ENCODE peak calls at places on chromosomes 6 and 20, in six cellular contexts. R, Q, K, D, V and M are unnamed samples.
A peak's percentile ranks its signal among the peaks of the same experiment; 100 is the strongest.

GRCh38 chr20:53547664-53548239 is 45.9 kb downstream of the ZNF217 start:
- DNase-seq in D (peak; percentile 74), V (peak; percentile 12), Q (peak; percentile 39), R (peak; percentile 58), K (no peak), M (peak; percentile 68)

GRCh38 chr20:35849726-35850125 is 77.9 kb downstream of the PHF20 start:
- DNase-seq in V (no peak), K (no peak), D (no peak), Q (no peak), R (no peak), M (no peak)

GRCh38 chr6:47697925-47698324 is 455 bp upstream of the ADGRF4 start:
- DNase-seq in V (no peak), D (no peak), K (no peak), Q (no peak), R (no peak), M (no peak)

GRCh38 chr6:125002090-125002741 is 40.0 kb downstream of the RNF217 start:
- DNase-seq in Q (no peak), D (peak; percentile 70), K (no peak), R (peak; percentile 28), V (no peak), M (no peak)

GRCh38 chr20:8557711-8558110 is 425.6 kb downstream of the PLCB1 start:
- DNase-seq in R (no peak), D (peak; percentile 59), K (no peak), Q (no peak), V (no peak), M (peak; percentile 42)

GRCh38 chr20:20668639-20669038 is 43.8 kb downstream of the RALGAPA2 start:
- DNase-seq in Q (no peak), R (no peak), V (no peak), K (no peak), D (no peak), M (no peak)

GRCh38 chr20:59987135-59987534 is 28.9 kb downstream of the CDH26 start:
- DNase-seq in D (no peak), R (no peak), V (no peak), K (no peak), Q (no peak), M (no peak)

GRCh38 chr6:16345449-16346330 is 107.3 kb downstream of the GMPR start:
- DNase-seq in Q (no peak), K (no peak), V (peak; percentile 29), R (no peak), D (peak; percentile 96), M (peak; percentile 93)

GRCh38 chr20:57439432-57439831 is 48.2 kb downstream of the RBM38 start:
- DNase-seq in R (no peak), D (no peak), Q (no peak), V (peak; percentile 95), K (peak; percentile 97), M (no peak)

GRCh38 chr6:138004423-138005287 is 102.6 kb downstream of the PERP start:
- DNase-seq in V (no peak), Q (no peak), D (peak; percentile 23), K (no peak), R (peak; percentile 30), M (peak; percentile 14)

GRCh38 chr6:53568776-53569616 is 24.1 kb upstream of the GCLC start:
- DNase-seq in R (no peak), Q (no peak), K (no peak), D (peak; percentile 22), V (no peak), M (no peak)

GRCh38 chr6:168451805-168452204 is 10.8 kb downstream of the SMOC2 start:
- DNase-seq in D (no peak), K (no peak), V (no peak), Q (peak; percentile 44), R (no peak), M (no peak)

GRCh38 chr6:32819729-32820128 is 2.9 kb upstream of the HLA-DOB start:
- DNase-seq in V (peak; percentile 56), R (no peak), D (peak; percentile 83), K (no peak), Q (no peak), M (peak; percentile 84)

GRCh38 chr6:138113588-138114210 is 6.5 kb upstream of the PERP start:
- DNase-seq in K (no peak), R (no peak), Q (no peak), D (no peak), V (no peak), M (no peak)

GRCh38 chr6:5086294-5086890 is 1.3 kb downstream of the PPP1R3G start:
- DNase-seq in V (no peak), K (no peak), Q (peak; percentile 55), R (peak; percentile 17), D (no peak), M (no peak)

GRCh38 chr6:122576888-122577287 is 33.3 kb upstream of the PKIB start:
- DNase-seq in Q (no peak), D (no peak), R (no peak), V (no peak), K (no peak), M (no peak)

GRCh38 chr6:129612440-129612839 is 97.5 kb downstream of the ARHGAP18 start:
- DNase-seq in Q (no peak), R (no peak), K (no peak), V (no peak), D (no peak), M (no peak)

GRCh38 chr20:32823078-32823477 is 3.3 kb downstream of the MAPRE1 start:
- DNase-seq in K (no peak), D (peak; percentile 87), V (no peak), R (no peak), Q (no peak), M (peak; percentile 86)

GRCh38 chr6:77368660-77369313 is 94.5 kb downstream of the HTR1B start:
- DNase-seq in Q (peak; percentile 61), K (peak; percentile 41), R (peak; percentile 35), D (peak; percentile 44), V (peak; percentile 62), M (peak; percentile 43)

GRCh38 chr6:3844097-3844463 is 5.1 kb upstream of the FAM50B start:
- DNase-seq in R (no peak), D (peak; percentile 84), Q (no peak), V (no peak), K (no peak), M (peak; percentile 61)

GRCh38 chr6:104908031-104908430 is 48.3 kb upstream of the HACE1 start:
- DNase-seq in V (no peak), R (no peak), K (no peak), Q (no peak), D (no peak), M (peak; percentile 47)

GRCh38 chr6:29734046-29735018 is 11.1 kb downstream of the HLA-F start:
- DNase-seq in K (no peak), Q (no peak), V (no peak), D (no peak), R (no peak), M (no peak)

GRCh38 chr20:63527184-63527583 is 6.6 kb downstream of the PPDPF start:
- DNase-seq in K (no peak), V (no peak), Q (no peak), D (no peak), R (no peak), M (no peak)

GRCh38 chr20:10861619-10862018 is 187.8 kb upstream of the JAG1 start:
- DNase-seq in R (no peak), Q (no peak), V (peak; percentile 30), K (no peak), D (no peak), M (no peak)

GRCh38 chr20:13995086-13995665 is at the start of gene MACROD2:
- DNase-seq in D (peak; percentile 92), R (peak; percentile 99), K (peak; percentile 99), Q (peak; percentile 98), V (peak; percentile 99), M (peak; percentile 79)

GRCh38 chr6:25331085-25331685 is 52.0 kb downstream of the CARMIL1 start:
- DNase-seq in D (peak; percentile 23), R (no peak), V (no peak), Q (no peak), K (no peak), M (no peak)
- TF ChIP-seq CTCF in D (no peak), R (no peak), V (no peak), Q (no peak), K (no peak), M (no peak)

DNA sequence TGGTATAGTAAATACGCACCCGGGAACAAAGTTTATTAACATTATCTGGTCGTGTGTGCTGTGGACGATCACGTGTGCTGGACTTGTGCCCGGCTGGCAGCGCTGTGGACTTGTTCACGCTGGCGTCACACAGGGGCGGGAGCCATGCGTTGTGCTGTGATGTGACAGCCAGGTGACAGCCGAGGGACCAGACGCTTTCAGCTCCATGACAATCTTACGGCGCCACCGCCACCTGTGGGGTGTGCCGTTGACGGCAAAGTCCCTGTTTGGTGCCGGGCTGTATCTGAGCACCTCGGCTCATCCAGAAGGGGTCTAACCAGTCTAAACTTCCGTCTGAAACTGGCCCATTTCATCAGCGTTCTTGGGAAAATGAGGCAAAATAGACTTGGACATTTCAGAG is 25.2 kb downstream of the DLL1 start:
- DNase-seq in D (no peak), V (no peak), K (peak; percentile 98), Q (no peak), R (no peak), M (no peak)
- TF ChIP-seq CTCF in D (no peak), V (no peak), K (no peak), Q (no peak), R (no peak), M (no peak)

GRCh38 chr6:18392346-18392877 is 5.3 kb downstream of the RNF144B start:
- DNase-seq in Q (no peak), R (no peak), V (no peak), K (no peak), D (no peak), M (no peak)

GRCh38 chr6:18395851-18396187 is 8.7 kb downstream of the RNF144B start:
- DNase-seq in V (no peak), R (no peak), D (peak; percentile 56), Q (no peak), K (no peak), M (no peak)

GRCh38 chr6:18395177-18395850 is 8.2 kb downstream of the RNF144B start:
- DNase-seq in Q (peak; percentile 13), K (no peak), V (peak; percentile 4), D (no peak), R (no peak), M (no peak)

GRCh38 chr6:18400831-18401446 is 13.8 kb downstream of the RNF144B start:
- DNase-seq in K (no peak), V (no peak), R (no peak), Q (no peak), D (peak; percentile 68), M (no peak)

GRCh38 chr6:18397701-18398100 is 10.6 kb downstream of the RNF144B start:
- DNase-seq in V (no peak), K (no peak), Q (no peak), D (no peak), R (no peak), M (no peak)
- TF ChIP-seq CTCF in V (no peak), K (no peak), Q (no peak), D (no peak), R (no peak), M (no peak)

GRCh38 chr20:16350465-16350864 is 222.8 kb downstream of the KIF16B start:
- DNase-seq in D (peak; percentile 60), K (no peak), Q (no peak), R (no peak), V (no peak), M (peak; percentile 2)

GRCh38 chr20:16349518-16350295 is 223.5 kb downstream of the KIF16B start:
- DNase-seq in V (no peak), K (no peak), D (peak; percentile 62), Q (no peak), R (no peak), M (no peak)

GRCh38 chr20:16352751-16353150 is 220.5 kb downstream of the KIF16B start:
- DNase-seq in V (no peak), D (no peak), R (no peak), Q (no peak), K (no peak), M (no peak)

GRCh38 chr20:16351415-16351814 is 221.8 kb downstream of the KIF16B start:
- DNase-seq in D (no peak), Q (no peak), R (no peak), V (no peak), K (no peak), M (no peak)

GRCh38 chr20:16352321-16352720 is 220.9 kb downstream of the KIF16B start:
- DNase-seq in V (no peak), D (no peak), R (no peak), Q (no peak), K (no peak), M (no peak)
- TF ChIP-seq CTCF in V (no peak), D (no peak), R (no peak), Q (no peak), K (no peak), M (no peak)